ENCODE peak calls at places on chromosome 19, in six cellular contexts. Y is activated CD4-positive, alpha-beta memory T cell treated with anti-CD3 and anti-CD28 coated beads, Interleukin-2, amount 10 ng/mL, durations not matched to agents 7 days and 5 days; J is activated CD4-positive, alpha-beta T cell treated with anti-CD3 and anti-CD28 coated beads, Interleukin-2, amount 10 ng/mL, durations not matched to agents 24 days and 14 days; Q is stimulated activated CD8-positive, alpha-beta memory T cell treated with anti-CD3 and anti-CD28 coated beads, Interleukin-4, amount 100 ng/mL, for 24 hours; P is breast epithelium; G is GOT3. Z is an unnamed sample.

GRCh38 chr19:11088508-11089253 is 582 bp upstream of the LDLR start:
- DNase-seq in Y (no peak), J (peak), Q (no peak), P (no peak), G (no peak), Z (no peak)

GRCh38 chr19:17423429-17424208 is 3.8 kb downstream of the MVB12A start:
- DNase-seq in Y (no peak), J (no peak), Q (no peak), P (no peak), G (no peak), Z (no peak)

GRCh38 chr19:41352609-41353465 is 885 bp downstream of the TGFB1 start:
- DNase-seq in Y (peak), J (peak), Q (peak), P (peak), G (peak), Z (no peak)

GRCh38 chr19:8673281-8673891 is 25.2 kb downstream of the ACTL9 start:
- DNase-seq in Y (no peak), J (no peak), Q (no peak), P (no peak), G (no peak), Z (no peak)

GRCh38 chr19:10079031-10079453 is 7.1 kb upstream of the SHFL start:
- DNase-seq in Y (no peak), J (no peak), Q (no peak), P (no peak), G (no peak), Z (no peak)

GRCh38 chr19:21604351-21604926 is 99.0 kb downstream of the ZNF429 start:
- DNase-seq in Y (no peak), J (peak), Q (no peak), P (no peak), G (no peak), Z (peak)

GRCh38 chr19:6373813-6374108 is 1.2 kb downstream of the ALKBH7 start:
- DNase-seq in Y (no peak), J (no peak), Q (no peak), P (peak), G (no peak), Z (no peak)

GRCh38 chr19:46620716-46621115 is 4.2 kb downstream of the PTGIR start:
- DNase-seq in Y (no peak), J (no peak), Q (no peak), P (no peak), G (no peak), Z (no peak)

GRCh38 chr19:7718668-7719067 is 13.2 kb downstream of the CLEC4G start:
- DNase-seq in Y (no peak), J (no peak), Q (no peak), P (no peak), G (no peak), Z (no peak)

GRCh38 chr19:38661996-38662395 is 14.5 kb downstream of the ACTN4 start:
- DNase-seq in Y (no peak), J (no peak), Q (no peak), P (peak), G (no peak), Z (no peak)

GRCh38 chr19:7709932-7710460 is 8.1 kb upstream of the FCER2 start:
- DNase-seq in Y (no peak), J (no peak), Q (no peak), P (no peak), G (no peak), Z (no peak)